ENCODE peak calls at places on chromosomes 5 and 9, in eight cellular contexts. A is HEK293T; S is heart right ventricle; J is CD4-positive, CD25-positive, alpha-beta regulatory T cell; X is GM12865; U is MV-4-11; B is SIG-M5; V is stromal cell of bone marrow. W is an unnamed sample.

GRCh38 chr9:112820886-112821285 is 69.8 kb downstream of the SLC46A2 start:
- DNase-seq in V (peak), J (no peak), S (no peak), X (no peak), B (no peak), U (peak), A (no peak), W (no peak)

GRCh38 chr9:109426621-109427402 is 71.3 kb downstream of the PTPN3 start:
- DNase-seq in X (no peak), A (no peak), J (no peak), B (no peak), V (no peak), U (peak), S (no peak), W (no peak)

GRCh38 chr5:132815454-132815853 is 2.4 kb downstream of the SOWAHA start:
- DNase-seq in S (no peak), X (no peak), V (no peak), B (no peak), A (no peak), J (no peak), U (no peak), W (no peak)

GRCh38 chr5:143741418-143741817 is 70.5 kb upstream of the HMHB1 start:
- DNase-seq in B (no peak), V (no peak), J (no peak), U (peak), X (no peak), A (no peak), S (no peak), W (no peak)

GRCh38 chr5:146564036-146564762 is 48.2 kb upstream of the GPR151 start:
- DNase-seq in J (no peak), X (no peak), U (no peak), B (no peak), A (no peak), S (no peak), V (no peak), W (no peak)

GRCh38 chr9:98575379-98576346 is 133.1 kb downstream of the GABBR2 start:
- DNase-seq in X (peak), S (no peak), U (peak), V (no peak), B (no peak), A (no peak), J (peak), W (no peak)

GRCh38 chr9:89421595-89421994 is 76.3 kb downstream of the SEMA4D start:
- DNase-seq in A (no peak), S (no peak), U (no peak), X (no peak), B (no peak), J (peak), V (no peak), W (no peak)

GRCh38 chr5:112006721-112007120 is 249.7 kb upstream of the NREP start:
- DNase-seq in A (no peak), U (peak), X (no peak), V (no peak), B (no peak), S (no peak), J (no peak), W (no peak)

GRCh38 chr9:107597743-107598217 is 108.2 kb upstream of the KLF4 start:
- DNase-seq in S (no peak), V (no peak), X (no peak), U (no peak), J (no peak), A (no peak), B (no peak), W (no peak)

GRCh38 chr9:80964951-80965350 is 724.4 kb downstream of the TLE1 start:
- DNase-seq in B (no peak), X (no peak), U (no peak), A (peak), J (no peak), V (no peak), S (no peak), W (no peak)

GRCh38 chr5:10611290-10611689 is 47.4 kb downstream of the ANKRD33B start:
- DNase-seq in U (no peak), J (no peak), A (no peak), B (no peak), X (no peak), S (no peak), V (no peak), W (no peak)

GRCh38 chr9:128558431-128559310 is 6.3 kb downstream of the SPTAN1 start:
- DNase-seq in X (peak), A (no peak), S (peak), J (peak), U (peak), V (peak), B (no peak), W (no peak)

GRCh38 chr9:69916950-69917349 is 96.3 kb downstream of the CFAP95 start:
- DNase-seq in B (no peak), U (peak), V (no peak), X (no peak), A (no peak), S (no peak), J (no peak), W (no peak)

GRCh38 chr9:134366223-134367031 is 40.2 kb downstream of the RXRA start:
- DNase-seq in S (peak), B (no peak), X (no peak), V (peak), A (peak), U (peak), J (no peak), W (peak)

GRCh38 chr9:96022445-96023031 is 147.0 kb downstream of the ERCC6L2 start:
- DNase-seq in S (peak), U (peak), B (no peak), X (no peak), J (peak), V (no peak), A (no peak), W (peak)

GRCh38 chr9:136441191-136441680 is 1.6 kb upstream of the INPP5E start:
- DNase-seq in B (no peak), S (no peak), V (no peak), A (no peak), U (no peak), J (no peak), X (no peak), W (no peak)

W was measured in iPS-NIHi11.